ENCODE peak calls at places on chromosomes 5 and 9, in four cellular contexts. R is PC-3, U is cardiac muscle cell, W is fibroblast of lung. T is an unnamed sample.
A peak's percentile ranks its signal among the peaks of the same experiment; 100 is the strongest.

GRCh38 chr5:53166101-53166500 is 56.5 kb upstream of the MOCS2 start:
- DNase-seq in R (no peak), U (peak; percentile 47), W (no peak), T (no peak)

GRCh38 chr5:124866355-124867063 is 120.1 kb upstream of the ZNF608 start:
- DNase-seq in R (no peak), U (no peak), W (peak; percentile 63), T (no peak)

GRCh38 chr5:68252678-68253520 is 37.3 kb downstream of the PIK3R1 start:
- DNase-seq in R (peak; percentile 45), U (peak; percentile 83), W (peak; percentile 68), T (peak; percentile 27)

GRCh38 chr5:159873680-159874079 is 42.6 kb upstream of the ADRA1B start:
- DNase-seq in R (peak; percentile 47), U (no peak), W (peak; percentile 39), T (no peak)

GRCh38 chr9:113772121-113772885 is 103.8 kb upstream of the ZNF618 start:
- DNase-seq in R (no peak), U (peak; percentile 56), W (peak; percentile 75), T (no peak)

GRCh38 chr9:130847306-130848217 is 12.5 kb downstream of the ABL1 start:
- DNase-seq in R (peak; percentile 91), U (peak; percentile 99), W (peak; percentile 100), T (no peak)

GRCh38 chr5:159331099-159331973 is 1.0 kb upstream of the IL12B start:
- DNase-seq in R (peak; percentile 58), U (peak; percentile 64), W (peak; percentile 43), T (peak; percentile 66)

GRCh38 chr5:179621551-179621971 is 1.9 kb downstream of the HNRNPH1 start:
- DNase-seq in R (no peak), U (no peak), W (no peak), T (no peak)

GRCh38 chr9:131960311-131960710 is 119.4 kb downstream of the MED27 start:
- DNase-seq in R (peak; percentile 47), U (no peak), W (peak; percentile 64), T (no peak)

GRCh38 chr5:111461261-111461671 is 51.1 kb downstream of the STARD4 start:
- DNase-seq in R (peak; percentile 44), U (peak; percentile 66), W (peak; percentile 23), T (no peak)

GRCh38 chr5:72301557-72301956 is 18.5 kb downstream of the MRPS27 start:
- DNase-seq in R (no peak), U (no peak), W (no peak), T (no peak)

GRCh38 chr5:160548949-160549665 is 127.5 kb downstream of the PTTG1 start:
- DNase-seq in R (no peak), U (peak; percentile 5), W (peak; percentile 74), T (no peak)

GRCh38 chr9:120965344-120966004 is 38.9 kb upstream of the TRAF1 start:
- DNase-seq in R (no peak), U (peak; percentile 59), W (no peak), T (no peak)

GRCh38 chr9:135282001-135282731 is 194.7 kb downstream of the OLFM1 start:
- DNase-seq in R (peak; percentile 65), U (peak; percentile 37), W (peak; percentile 5), T (peak; percentile 31)
- H3K27ac ChIP-seq in R (no peak overlapping the region), U (no peak overlapping the region), W (no peak overlapping the region), T (no peak overlapping the region)

GRCh38 chr5:35141739-35142138 is 88.5 kb downstream of the PRLR start:
- DNase-seq in R (no peak), U (no peak), W (no peak), T (no peak)

GRCh38 chr5:35143841-35144240 is 86.4 kb downstream of the PRLR start:
- DNase-seq in R (no peak), U (no peak), W (no peak), T (no peak)

GRCh38 chr5:35146386-35146785 is 83.9 kb downstream of the PRLR start:
- DNase-seq in R (peak; percentile 17), U (no peak), W (no peak), T (no peak)

GRCh38 chr5:35149041-35149440 is 81.2 kb downstream of the PRLR start:
- DNase-seq in R (no peak), U (no peak), W (no peak), T (no peak)

GRCh38 chr5:35145671-35146317 is 84.5 kb downstream of the PRLR start:
- DNase-seq in R (peak; percentile 53), U (no peak), W (no peak), T (no peak)
- H3K9me3 ChIP-seq in R (no peaks in the 10 kb centered on the region), U (no peaks in the 10 kb centered on the region), W (no peaks in the 10 kb centered on the region), T (no peaks in the 10 kb centered on the region)

GRCh38 chr5:180860273-180860886 is 696 bp downstream of the ZFP62 start:
- DNase-seq in R (peak; percentile 46), U (no peak), W (no peak), T (peak; percentile 28)
- TF ChIP-seq CTCF in R (peak; percentile 63), U (no peak), W (peak; percentile 14), T (no peak)

GRCh38 chr5:5572983-5573797 is 150.7 kb downstream of the ICE1 start:
- DNase-seq in R (no peak), U (peak; percentile 1), W (no peak), T (no peak)
- H3K27ac ChIP-seq in R (no peak overlapping the region), U (no peak overlapping the region), W (no peak overlapping the region), T (no peak overlapping the region)

GRCh38 chr9:24582363-24583126 is 36.8 kb upstream of the IZUMO3 start:
- DNase-seq in R (no peak), U (no peak), W (no peak), T (no peak)
- H3K9me3 ChIP-seq in R (no peaks in the 10 kb centered on the region), U (no peaks in the 10 kb centered on the region), W (no peaks in the 10 kb centered on the region), T (no peaks in the 10 kb centered on the region)

DNA sequence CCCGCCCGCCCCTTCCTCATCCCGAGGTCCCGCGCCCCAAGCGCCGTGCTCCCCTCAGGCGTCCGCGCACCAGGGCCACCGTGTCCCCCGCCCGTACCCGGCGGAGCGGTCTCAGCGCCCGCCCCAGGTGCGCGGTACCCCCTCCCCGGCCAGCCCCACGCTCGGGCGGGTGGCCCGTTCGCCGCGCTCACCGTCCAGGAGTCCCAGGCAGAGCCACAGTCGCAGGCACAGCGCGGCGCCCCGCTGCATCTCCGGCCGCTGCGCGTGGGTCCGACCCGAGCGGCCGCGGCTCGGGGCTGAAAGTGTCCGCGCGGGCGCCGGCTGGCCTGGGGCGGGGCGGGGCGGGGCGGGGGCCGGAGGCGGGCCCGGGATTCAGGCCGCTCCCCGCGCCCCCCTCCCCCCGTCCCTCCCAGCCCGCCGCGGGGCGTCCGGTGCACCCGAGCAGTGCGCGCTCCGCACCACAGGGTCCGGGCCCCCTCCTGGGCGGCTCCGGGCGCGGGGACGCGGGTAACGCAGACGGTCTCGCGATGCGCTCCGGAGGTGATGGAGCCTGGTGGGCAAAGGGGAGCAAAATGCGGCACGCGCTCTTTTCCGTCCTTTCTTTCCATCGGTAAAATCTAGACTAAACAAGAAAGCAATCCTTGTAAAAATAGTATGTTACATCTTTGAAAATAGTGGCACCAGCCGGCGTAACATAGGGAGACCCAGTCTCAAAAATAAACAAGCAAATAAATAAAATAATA is at the start of gene FLT4:
- DNase-seq in R (no peak), U (no peak), W (no peak), T (no peak)
- TF ChIP-seq CTCF in R (no peak), U (no peak), W (no peak), T (no peak)

GRCh38 chr5:16704945-16705344 is 88.1 kb upstream of the RETREG1 start:
- DNase-seq in R (no peak), U (peak; percentile 17), W (no peak), T (no peak)

GRCh38 chr5:16707168-16707868 is 90.5 kb upstream of the RETREG1 start:
- DNase-seq in R (no peak), U (no peak), W (no peak), T (no peak)

GRCh38 chr5:16701134-16702094 is 84.6 kb upstream of the RETREG1 start:
- DNase-seq in R (no peak), U (no peak), W (no peak), T (no peak)

GRCh38 chr5:16700081-16700480 is 83.3 kb upstream of the RETREG1 start:
- DNase-seq in R (no peak), U (no peak), W (no peak), T (no peak)

GRCh38 chr5:16702964-16703363 is 86.2 kb upstream of the RETREG1 start:
- DNase-seq in R (no peak), U (no peak), W (no peak), T (no peak)
- H3K27ac ChIP-seq in R (no peak overlapping the region), U (no peak overlapping the region), W (no peak overlapping the region), T (no peak overlapping the region)

GRCh38 chr5:12936184-12936583 is 1008.3 kb downstream of the DNAH5 start:
- DNase-seq in R (no peak), U (no peak), W (no peak), T (no peak)
- H3K9me3 ChIP-seq in R (no peaks in the 10 kb centered on the region), U (no peaks in the 10 kb centered on the region), W (no peaks in the 10 kb centered on the region), T (no peaks in the 10 kb centered on the region)

DNA sequence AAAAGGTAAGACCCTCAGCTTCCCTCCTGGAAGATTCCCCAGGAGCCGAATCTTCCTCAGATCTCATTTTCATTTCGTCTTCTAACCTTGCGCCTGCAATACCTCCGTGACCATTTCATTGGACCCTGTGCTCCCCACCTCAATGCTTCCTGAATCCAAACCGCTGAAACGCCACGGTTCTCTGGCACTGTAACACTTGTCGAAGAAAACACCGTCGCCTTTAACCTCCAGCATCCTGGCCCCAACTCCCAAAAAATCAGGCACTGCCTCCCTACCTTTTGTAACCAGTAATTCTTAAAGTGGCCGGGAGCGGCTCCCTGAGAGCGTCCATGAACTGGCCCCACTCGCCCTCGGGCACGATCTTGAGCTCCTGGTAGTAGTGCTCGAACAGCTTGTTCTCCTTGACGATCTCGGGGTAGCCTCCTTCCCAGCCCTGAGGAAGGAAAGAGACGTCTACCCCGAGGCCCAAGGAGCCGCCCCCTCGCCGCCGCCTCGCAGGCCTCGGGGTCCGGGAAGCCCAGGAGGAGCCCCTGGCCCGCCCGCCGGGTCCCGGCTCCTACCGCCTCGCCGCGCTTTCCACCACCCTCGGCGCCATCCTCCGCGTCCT is 417 bp downstream of the NSUN2 start:
- DNase-seq in R (peak; percentile 55), U (peak; percentile 36), W (no peak), T (peak; percentile 2)
- TF ChIP-seq CTCF in R (peak; percentile 23), U (no peak), W (no peak), T (no peak)

GRCh38 chr9:87156247-87156646 is 208.9 kb upstream of the GAS1 start:
- DNase-seq in R (no peak), U (no peak), W (no peak), T (no peak)

GRCh38 chr9:87157366-87158031 is 210.2 kb upstream of the GAS1 start:
- DNase-seq in R (no peak), U (no peak), W (peak; percentile 47), T (no peak)

GRCh38 chr9:87158779-87159178 is 211.5 kb upstream of the GAS1 start:
- DNase-seq in R (no peak), U (no peak), W (no peak), T (no peak)

GRCh38 chr9:87160148-87161107 is 213.1 kb upstream of the GAS1 start:
- DNase-seq in R (no peak), U (no peak), W (no peak), T (no peak)
- H3K27ac ChIP-seq in R (no peak overlapping the region), U (no peak overlapping the region), W (no peak overlapping the region), T (no peak overlapping the region)